ENCODE peak calls at places on chromosomes 4 and X, in four cellular contexts. Q is ovary, P is AG10803, A is body of pancreas. L is an unnamed sample.

GRCh38 chrX:2391869-2392606 is 108.7 kb downstream of the DHRSX start:
- DNase-seq in P (peak), Q (no peak), A (no peak), L (no peak)

GRCh38 chr4:173417833-173418232 is 18.9 kb upstream of the SCRG1 start:
- DNase-seq in A (no peak), P (no peak), Q (no peak), L (no peak)

GRCh38 chr4:118400362-118400761 is 47.6 kb upstream of the PRSS12 start:
- DNase-seq in A (no peak), Q (no peak), P (no peak), L (no peak)

GRCh38 chrX:124931241-124931640 is 388.4 kb upstream of the TEX13C start:
- DNase-seq in Q (no peak), P (no peak), A (no peak), L (no peak)

GRCh38 chrX:7334253-7334935 is 186.4 kb upstream of the PUDP start:
- DNase-seq in Q (no peak), P (peak), A (no peak), L (no peak)

GRCh38 chrX:115895678-115896329 is 274.7 kb upstream of the AGTR2 start:
- DNase-seq in P (no peak), A (no peak), Q (no peak), L (no peak)

GRCh38 chrX:114046695-114047279 is 537.1 kb upstream of the HTR2C start:
- DNase-seq in P (no peak), A (no peak), Q (no peak), L (no peak)

GRCh38 chr4:51895816-51896408 is 53.0 kb downstream of the DCUN1D4 start:
- DNase-seq in A (peak), P (peak), Q (peak), L (peak)

GRCh38 chr4:7886250-7886973 is 53.2 kb downstream of the AFAP1 start:
- DNase-seq in Q (no peak), P (no peak), A (no peak), L (no peak)

GRCh38 chr4:24686866-24687672 is 102.7 kb upstream of the DHX15 start:
- DNase-seq in A (peak), Q (no peak), P (peak), L (no peak)

GRCh38 chrX:48705876-48706275 is 9.3 kb downstream of the SUV39H1 start:
- DNase-seq in P (no peak), A (no peak), Q (no peak), L (no peak)

GRCh38 chr4:168141733-168142132 is 49.4 kb downstream of the ANXA10 start:
- DNase-seq in Q (no peak), P (no peak), A (no peak), L (no peak)

GRCh38 chrX:154652311-154653047 is 900 bp downstream of the CTAG2 start:
- DNase-seq in P (no peak), A (no peak), Q (no peak), L (no peak)

GRCh38 chr4:7904108-7904516 is 35.5 kb downstream of the AFAP1 start:
- DNase-seq in Q (no peak), A (no peak), P (peak), L (no peak)

GRCh38 chr4:110798682-110799081 is 175.8 kb upstream of the PITX2 start:
- DNase-seq in P (peak), A (no peak), Q (peak), L (no peak)

GRCh38 chrX:121405826-121406225 is 358.4 kb downstream of the GLUD2 start:
- DNase-seq in A (no peak), Q (no peak), P (no peak), L (no peak)

GRCh38 chrX:71917621-71918341 is 7.1 kb downstream of the NHSL2 start:
- DNase-seq in Q (no peak), P (peak), A (no peak), L (no peak)

GRCh38 chrX:16786791-16787735 is 797 bp downstream of the TXLNG start:
- DNase-seq in Q (peak), A (peak), P (no peak), L (peak)

GRCh38 chr4:99403380-99404194 is 31.6 kb downstream of the ADH7 start:
- DNase-seq in Q (no peak), P (peak), A (no peak), L (no peak)

GRCh38 chr4:54146139-54146538 is 46.2 kb downstream of the GSX2 start:
- DNase-seq in A (no peak), P (no peak), Q (no peak), L (no peak)

GRCh38 chrX:21373637-21374162 is 518 bp upstream of the CNKSR2 start:
- DNase-seq in Q (peak), A (peak), P (no peak), L (peak)

GRCh38 chrX:52852110-52852872 is 15.6 kb downstream of the XAGE3 start:
- DNase-seq in A (no peak), P (peak), Q (no peak), L (no peak)

GRCh38 chrX:53001958-53002357 is 43.6 kb upstream of the FAM156A start:
- DNase-seq in Q (no peak), A (no peak), P (no peak), L (no peak)

DNA sequence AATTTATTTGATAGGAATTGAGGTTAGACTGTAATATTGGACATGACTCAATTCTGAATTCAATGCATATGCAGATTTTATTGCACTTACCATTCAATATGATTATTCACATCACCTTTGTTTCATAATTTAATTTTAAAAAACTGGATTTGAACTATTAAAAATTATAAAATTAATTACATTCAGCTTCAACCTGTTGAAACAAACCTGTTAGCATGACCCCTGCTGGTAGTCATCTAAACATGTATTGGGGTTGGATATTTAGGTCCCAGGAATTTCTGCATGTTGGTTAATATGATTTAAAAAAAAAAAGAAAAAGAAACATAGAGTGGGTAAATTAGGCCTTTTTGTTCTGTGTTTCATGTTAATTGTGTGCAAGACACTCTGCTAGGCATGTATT is 85.9 kb downstream of the ARSJ start:
- DNase-seq in Q (no peak), A (no peak), P (peak), L (no peak)
- TF ChIP-seq CTCF in Q (no peak), A (peak), P (peak), L (peak)

GRCh38 chrX:73577368-73577767 is 14.4 kb downstream of the CHIC1 start:
- DNase-seq in Q (no peak), A (no peak), P (peak), L (no peak)
- TF ChIP-seq CTCF in Q (no peak), A (no peak), P (no peak), L (no peak)

DNA sequence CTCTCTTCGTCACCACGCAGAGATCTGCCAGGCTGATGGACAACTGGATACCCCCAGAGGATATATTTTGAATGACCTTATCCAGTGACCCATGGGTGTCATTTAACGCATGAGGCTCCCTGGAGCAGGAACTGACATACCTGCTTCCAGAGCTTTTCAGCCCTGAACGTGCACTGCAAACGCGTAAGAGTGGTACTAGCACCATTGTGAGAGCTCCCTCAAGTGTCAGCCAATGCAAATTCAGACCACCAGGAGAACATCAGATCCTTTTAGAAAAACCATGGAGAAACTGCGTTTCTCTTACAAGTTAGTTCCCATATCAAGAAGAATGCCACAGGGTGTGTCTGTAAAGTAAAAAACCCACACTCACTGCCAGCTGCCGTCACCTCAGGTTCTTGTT is 7.3 kb downstream of the TREX2 start:
- DNase-seq in Q (no peak), A (no peak), P (peak), L (no peak)
- TF ChIP-seq CTCF in Q (no peak), A (no peak), P (peak), L (no peak)

DNA sequence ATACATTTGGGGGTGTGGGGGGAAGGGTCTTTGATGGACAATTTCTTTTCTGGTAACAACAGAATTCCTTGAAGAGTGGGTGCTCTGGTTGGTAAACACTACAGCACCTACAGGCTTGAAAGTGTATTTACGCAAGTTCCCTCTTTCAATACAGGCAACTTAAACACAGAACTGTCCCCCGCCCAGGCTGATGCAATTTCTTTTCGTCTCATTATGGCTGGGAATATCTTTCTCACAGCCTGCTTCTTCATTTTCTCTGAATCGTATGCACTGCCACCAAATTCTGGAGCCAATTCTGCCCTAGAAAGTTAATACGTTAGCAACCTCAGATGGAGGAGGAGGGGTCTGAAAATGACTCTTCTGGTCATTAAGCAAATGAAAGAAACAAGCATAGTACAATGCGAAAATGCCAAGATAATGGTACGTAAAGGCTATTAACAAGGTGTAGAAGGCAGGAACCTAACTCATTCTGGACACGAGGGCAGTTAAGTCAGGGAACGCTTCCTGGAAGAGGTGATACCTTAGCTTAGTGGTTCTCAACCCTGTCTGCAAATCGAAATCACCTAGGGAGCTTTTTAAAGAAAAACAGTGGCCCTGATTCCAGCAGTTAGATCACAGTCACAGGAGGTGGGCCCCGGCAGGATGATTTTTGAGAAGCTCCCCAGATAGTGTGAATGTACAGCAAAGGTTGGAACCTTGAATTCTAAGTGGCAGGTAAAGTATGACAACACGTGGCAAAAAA is 1.0 kb downstream of the AGA start:
- DNase-seq in Q (no peak), P (peak), A (no peak), L (no peak)
- TF ChIP-seq CTCF in Q (no peak), P (peak), A (no peak), L (no peak)

GRCh38 chrX:37060999-37061398 is 52.8 kb downstream of the FAM47C start:
- DNase-seq in P (peak), A (no peak), Q (no peak), L (peak)
- TF ChIP-seq CTCF in P (peak), A (peak), Q (no peak), L (peak)

DNA sequence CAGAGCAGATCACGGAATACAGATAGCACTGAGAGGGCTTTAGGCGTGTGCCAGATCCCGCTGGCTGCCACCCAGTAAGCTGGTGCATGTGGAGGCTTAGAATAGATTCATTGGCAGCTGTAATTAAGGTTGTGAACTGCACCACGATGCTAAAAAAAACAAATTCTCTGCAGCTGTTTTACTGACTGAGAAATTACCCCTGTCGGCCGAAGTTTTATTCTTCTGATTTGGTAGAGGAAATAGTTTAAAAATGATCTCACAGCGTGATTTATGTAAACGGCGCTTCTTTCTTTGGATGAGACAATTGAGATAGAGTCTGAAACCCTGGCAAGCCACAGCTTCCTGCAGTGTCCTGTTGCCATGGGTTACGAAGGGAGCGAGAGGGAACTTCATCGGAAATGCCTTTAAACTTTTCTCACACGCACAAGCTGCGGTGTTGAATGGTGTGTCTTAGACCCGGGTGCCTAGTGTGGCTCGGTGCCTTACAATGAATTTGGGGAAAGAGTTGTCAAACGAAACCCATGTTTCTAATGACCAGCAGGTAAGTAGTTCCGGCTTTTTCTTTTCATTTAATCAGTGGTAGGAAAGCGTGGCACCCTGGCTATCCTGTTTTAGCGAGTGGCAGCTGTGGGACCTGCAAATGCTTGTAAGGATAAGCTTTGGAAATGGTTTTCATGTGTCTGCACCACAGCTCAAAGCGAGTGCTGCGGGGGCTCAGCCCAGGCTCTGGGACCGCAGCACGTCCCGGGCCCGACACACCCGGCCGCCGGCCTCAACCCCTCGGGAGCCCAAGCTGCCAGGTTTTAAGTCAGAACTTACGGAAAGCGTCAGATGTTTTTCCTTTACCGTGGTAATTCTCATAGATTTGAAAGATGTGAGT is 71.7 kb upstream of the HGFAC start:
- DNase-seq in P (peak), Q (no peak), A (no peak), L (peak)
- TF ChIP-seq CTCF in P (peak), Q (no peak), A (no peak), L (no peak)

GRCh38 chrX:13007519-13008188 is 32.7 kb downstream of the TMSB4X start:
- DNase-seq in Q (no peak), A (peak), P (peak), L (no peak)
- TF ChIP-seq CTCF in Q (no peak), A (no peak), P (no peak), L (no peak)

GRCh38 chr4:87032884-87033533 is 98.2 kb downstream of the AFF1 start:
- DNase-seq in P (peak), A (no peak), Q (no peak), L (no peak)
- TF ChIP-seq CTCF in P (no peak), A (no peak), Q (no peak), L (no peak)

GRCh38 chr4:149923736-149924135 is 108.1 kb upstream of the IQCM start:
- DNase-seq in A (no peak), Q (no peak), P (no peak), L (no peak)
- TF ChIP-seq CTCF in A (no peak), Q (no peak), P (no peak), L (no peak)

L was measured in endothelial cell.